ENCODE peak calls at places on chromosomes 1 and 21, in nine cellular contexts. H, F, V, A, R, Q, Z, O and E are unnamed samples.

GRCh38 chr1:76068953-76069561 is 5.5 kb upstream of the ST6GALNAC3 start:
- DNase-seq in H (no peak), F (no peak), V (no peak), A (no peak), R (no peak), Q (no peak), Z (no peak), O (no peak), E (no peak)

GRCh38 chr1:236124965-236125364 is 17.4 kb upstream of the GPR137B start:
- DNase-seq in H (no peak), F (no peak), V (no peak), A (no peak), R (no peak), Q (no peak), Z (no peak), O (no peak), E (no peak)

GRCh38 chr21:46221664-46222435 is 6.7 kb downstream of the LSS start:
- DNase-seq in H (no peak), F (no peak), V (peak; percentile 8), A (no peak), R (no peak), Q (no peak), Z (no peak), O (no peak), E (no peak)

GRCh38 chr1:36641776-36642175 is 159.1 kb upstream of the CSF3R start:
- DNase-seq in H (no peak), F (no peak), V (no peak), A (no peak), R (no peak), Q (no peak), Z (no peak), O (no peak), E (no peak)

GRCh38 chr1:20660363-20661234 is 570 bp downstream of the DDOST start:
- DNase-seq in H (no peak), F (no peak), V (no peak), A (no peak), R (no peak), Q (no peak), Z (no peak), O (no peak), E (no peak)

GRCh38 chr1:85581138-85581801 is 709 bp downstream of the CCN1 start:
- DNase-seq in H (peak; percentile 62), F (peak; percentile 92), V (peak; percentile 92), A (peak; percentile 54), R (no peak), Q (peak; percentile 69), Z (no peak), O (peak; percentile 94), E (peak; percentile 81)

GRCh38 chr1:165857046-165857801 is 29.8 kb downstream of the UCK2 start:
- DNase-seq in H (no peak), F (no peak), V (no peak), A (no peak), R (no peak), Q (no peak), Z (no peak), O (no peak), E (no peak)

GRCh38 chr1:227323164-227323955 is 5.1 kb upstream of the CDC42BPA start:
- DNase-seq in H (no peak), F (no peak), V (no peak), A (no peak), R (no peak), Q (no peak), Z (no peak), O (no peak), E (no peak)

GRCh38 chr1:26171084-26172072 is at the start of gene ZNF593OS:
- DNase-seq in H (no peak), F (peak; percentile 59), V (no peak), A (no peak), R (no peak), Q (no peak), Z (no peak), O (no peak), E (no peak)

GRCh38 chr1:216903389-216903754 is 180.1 kb upstream of the ESRRG start:
- DNase-seq in H (no peak), F (no peak), V (no peak), A (no peak), R (no peak), Q (no peak), Z (no peak), O (no peak), E (no peak)

GRCh38 chr1:216905781-216906180 is 182.6 kb upstream of the ESRRG start:
- DNase-seq in H (no peak), F (no peak), V (no peak), A (no peak), R (no peak), Q (no peak), Z (no peak), O (no peak), E (no peak)

GRCh38 chr1:216902669-216903388 is 179.6 kb upstream of the ESRRG start:
- DNase-seq in H (no peak), F (no peak), V (no peak), A (no peak), R (no peak), Q (no peak), Z (no peak), O (no peak), E (no peak)

GRCh38 chr1:216904457-216904856 is 181.2 kb upstream of the ESRRG start:
- DNase-seq in H (no peak), F (no peak), V (no peak), A (no peak), R (no peak), Q (no peak), Z (no peak), O (no peak), E (no peak)

GRCh38 chr1:216905052-216905580 is 181.9 kb upstream of the ESRRG start:
- DNase-seq in H (no peak), F (no peak), V (no peak), A (no peak), R (no peak), Q (no peak), Z (no peak), O (no peak), E (no peak)
- H3K4me3 ChIP-seq in H (no peak overlapping the region), F (no peak overlapping the region), V (peak overlapping the region; percentile 78), A (no peak overlapping the region), R (no peak overlapping the region), Q (no peak overlapping the region), Z (no peak overlapping the region), O (no peak overlapping the region), E (no peak overlapping the region)

GRCh38 chr1:199774433-199775089 is 252.9 kb upstream of the NR5A2 start:
- DNase-seq in H (no peak), F (no peak), V (no peak), A (no peak), R (no peak), Q (no peak), Z (no peak), O (no peak), E (no peak)
- H3K27ac ChIP-seq in H (no peak overlapping the region), F (no peak overlapping the region), V (no peak overlapping the region), A (no peak overlapping the region), R (no peak overlapping the region), Q (no peak overlapping the region), Z (no peak overlapping the region), O (no peak overlapping the region), E (no peak overlapping the region)

GRCh38 chr1:4207842-4208692 is 308.0 kb upstream of the C1orf174 start:
- DNase-seq in H (no peak), F (no peak), V (no peak), A (no peak), R (no peak), Q (no peak), Z (no peak), O (no peak), E (no peak)
- H3K9me3 ChIP-seq in H (peaks cover 37% of the 10 kb centered on the region), F (no peaks in the 10 kb centered on the region), V (peaks cover 6% of the 10 kb centered on the region), A (no peaks in the 10 kb centered on the region), R (no peaks in the 10 kb centered on the region), Q (no peaks in the 10 kb centered on the region), Z (peaks cover 9% of the 10 kb centered on the region), O (no peaks in the 10 kb centered on the region), E (peaks cover 7% of the 10 kb centered on the region)

DNA sequence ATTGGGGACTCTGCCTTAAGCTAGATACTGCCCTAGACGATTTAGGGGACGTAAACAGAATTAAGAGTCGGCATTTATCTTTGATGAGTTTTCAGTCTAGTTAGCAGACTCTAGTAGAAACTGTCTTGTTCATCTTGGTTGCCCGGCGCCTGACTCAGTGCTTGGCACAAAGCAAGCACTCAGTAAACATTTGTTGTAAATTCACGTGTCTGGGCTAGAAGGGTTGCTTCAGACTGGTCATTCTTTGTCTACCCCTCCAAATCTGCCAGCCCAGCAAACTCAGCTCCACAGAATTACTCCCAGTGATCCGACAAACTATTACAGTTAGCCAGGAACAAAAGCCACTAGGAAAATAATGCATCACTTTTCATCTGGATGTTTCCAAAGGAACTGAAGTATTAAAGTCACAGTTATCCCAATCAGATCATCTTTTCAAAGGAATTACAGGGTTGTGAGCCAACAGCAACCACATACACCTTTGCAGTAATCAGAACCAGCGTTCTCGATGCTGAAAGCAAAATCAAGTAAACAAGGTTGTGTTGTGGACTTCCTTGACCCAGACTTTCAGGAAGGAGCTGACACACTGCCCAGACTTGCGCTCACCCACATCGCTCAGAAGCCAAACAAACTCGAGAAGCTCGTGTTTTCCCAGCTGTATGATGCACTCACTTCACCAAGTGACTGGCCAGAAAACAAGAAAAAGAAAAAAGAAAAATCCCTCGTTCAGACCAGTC is 66.5 kb upstream of the GADD45A start:
- DNase-seq in H (peak; percentile 50), F (no peak), V (peak; percentile 80), A (peak; percentile 79), R (no peak), Q (peak; percentile 79), Z (no peak), O (no peak), E (no peak)
- H3K4me3 ChIP-seq in H (no peak overlapping the region), F (no peak overlapping the region), V (no peak overlapping the region), A (peak overlapping the region; percentile 4), R (no peak overlapping the region), Q (peak overlapping the region; percentile 21), Z (no peak overlapping the region), O (no peak overlapping the region), E (no peak overlapping the region)

GRCh38 chr1:24117132-24117531 is 5.2 kb upstream of the MYOM3 start:
- DNase-seq in H (no peak), F (no peak), V (no peak), A (no peak), R (no peak), Q (no peak), Z (no peak), O (no peak), E (peak; percentile 11)
- H3K27ac ChIP-seq in H (no peak overlapping the region), F (no peak overlapping the region), V (no peak overlapping the region), A (no peak overlapping the region), R (no peak overlapping the region), Q (no peak overlapping the region), Z (no peak overlapping the region), O (no peak overlapping the region), E (no peak overlapping the region)